ENCODE peak calls at places on chromosome 15, in four cellular contexts. F is GM10248, B is NB4, H is lower leg skin. S is an unnamed sample.
A peak's percentile ranks its signal among the peaks of the same experiment; 100 is the strongest.

GRCh38 chr15:45831787-45832186 is 197.0 kb downstream of the SQOR start:
- DNase-seq in F (no peak), B (no peak), H (no peak), S (no peak)

GRCh38 chr15:79496838-79497237 is 64.7 kb downstream of the MINAR1 start:
- DNase-seq in F (no peak), B (no peak), H (no peak), S (no peak)

GRCh38 chr15:68734886-68735285 is 85.8 kb downstream of the ANP32A start:
- DNase-seq in F (no peak), B (no peak), H (no peak), S (no peak)

GRCh38 chr15:90959894-90960293 is 5.2 kb downstream of the RCCD1 start:
- DNase-seq in F (no peak), B (no peak), H (no peak), S (no peak)

GRCh38 chr15:56760186-56760585 is 26.9 kb upstream of the ZNF280D start:
- DNase-seq in F (no peak), B (no peak), H (no peak), S (no peak)

GRCh38 chr15:69795601-69796000 is 302.1 kb downstream of the TLE3 start:
- DNase-seq in F (no peak), B (no peak), H (no peak), S (peak; percentile 64)

GRCh38 chr15:83289160-83289559 is 4.7 kb upstream of the BNC1 start:
- DNase-seq in F (no peak), B (no peak), H (no peak), S (no peak)

GRCh38 chr15:39434751-39435238 is 146.1 kb upstream of the THBS1 start:
- DNase-seq in F (no peak), B (no peak), H (no peak), S (no peak)

GRCh38 chr15:63945838-63946298 is 100.4 kb downstream of the DAPK2 start:
- DNase-seq in F (no peak), B (no peak), H (peak; percentile 46), S (peak; percentile 84)

GRCh38 chr15:98715401-98715800 is 67.1 kb downstream of the IGF1R start:
- DNase-seq in F (no peak), B (no peak), H (no peak), S (no peak)

GRCh38 chr15:53530762-53531161 is 228.7 kb downstream of the WDR72 start:
- DNase-seq in F (no peak), B (no peak), H (no peak), S (no peak)

GRCh38 chr15:58583171-58583908 is 151.5 kb downstream of the LIPC start:
- DNase-seq in F (no peak), B (no peak), H (no peak), S (no peak)

GRCh38 chr15:34085746-34086145 is 15.9 kb downstream of the EMC7 start:
- DNase-seq in F (no peak), B (no peak), H (no peak), S (no peak)

GRCh38 chr15:60423540-60423939 is 25.8 kb upstream of the ANXA2 start:
- DNase-seq in F (no peak), B (no peak), H (no peak), S (no peak)

GRCh38 chr15:29134239-29134638 is 135.4 kb downstream of the NSMCE3 start:
- DNase-seq in F (no peak), B (no peak), H (no peak), S (no peak)

GRCh38 chr15:40500584-40501330 is 30.0 kb downstream of the CHST14 start:
- DNase-seq in F (no peak), B (no peak), H (no peak), S (no peak)

GRCh38 chr15:89732451-89733172 is 18.4 kb downstream of the MESP1 start:
- DNase-seq in F (no peak), B (no peak), H (no peak), S (no peak)

GRCh38 chr15:75723847-75724660 is 11.4 kb upstream of the CSPG4 start:
- DNase-seq in F (peak; percentile 89), B (peak; percentile 42), H (peak; percentile 91), S (peak; percentile 95)

GRCh38 chr15:91578511-91578910 is 275.0 kb upstream of the SLCO3A1 start:
- DNase-seq in F (no peak), B (no peak), H (no peak), S (no peak)

DNA sequence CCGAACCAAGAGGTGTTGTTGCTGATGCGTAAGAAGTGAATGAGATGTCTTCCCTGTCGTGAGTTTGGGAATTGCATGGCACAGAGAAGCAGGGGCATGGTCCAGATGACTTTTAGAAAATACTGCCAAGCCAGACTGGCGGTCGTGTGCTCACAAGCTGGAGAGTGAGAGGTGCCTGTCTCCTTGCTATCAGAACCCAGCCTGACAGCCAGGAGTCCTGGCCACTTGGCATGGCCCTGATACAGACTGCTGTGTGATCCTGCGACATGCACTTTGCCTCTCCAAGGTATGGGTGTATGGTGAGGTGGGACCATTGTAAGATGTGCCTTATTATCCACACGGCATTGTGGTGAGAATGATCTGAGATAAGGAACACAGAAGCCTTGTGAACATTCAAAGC is 93.0 kb downstream of the SMAD3 start:
- DNase-seq in F (no peak), B (no peak), H (no peak), S (no peak)
- TF ChIP-seq CTCF in F (no peak), B (no peak), H (no peak), S (no peak)

GRCh38 chr15:49046113-49046883 is at the start of gene SECISBP2L:
- DNase-seq in F (peak; percentile 94), B (peak; percentile 96), H (peak; percentile 94), S (peak; percentile 96)
- TF ChIP-seq CTCF in F (peak; percentile 74), B (peak; percentile 38), H (peak; percentile 11), S (peak; percentile 28)

GRCh38 chr15:61697796-61698195 is 362.5 kb downstream of the VPS13C start:
- DNase-seq in F (no peak), B (no peak), H (no peak), S (no peak)

GRCh38 chr15:61701455-61701854 is 358.8 kb downstream of the VPS13C start:
- DNase-seq in F (no peak), B (no peak), H (no peak), S (no peak)

GRCh38 chr15:61700803-61701202 is 359.4 kb downstream of the VPS13C start:
- DNase-seq in F (no peak), B (no peak), H (no peak), S (no peak)

DNA sequence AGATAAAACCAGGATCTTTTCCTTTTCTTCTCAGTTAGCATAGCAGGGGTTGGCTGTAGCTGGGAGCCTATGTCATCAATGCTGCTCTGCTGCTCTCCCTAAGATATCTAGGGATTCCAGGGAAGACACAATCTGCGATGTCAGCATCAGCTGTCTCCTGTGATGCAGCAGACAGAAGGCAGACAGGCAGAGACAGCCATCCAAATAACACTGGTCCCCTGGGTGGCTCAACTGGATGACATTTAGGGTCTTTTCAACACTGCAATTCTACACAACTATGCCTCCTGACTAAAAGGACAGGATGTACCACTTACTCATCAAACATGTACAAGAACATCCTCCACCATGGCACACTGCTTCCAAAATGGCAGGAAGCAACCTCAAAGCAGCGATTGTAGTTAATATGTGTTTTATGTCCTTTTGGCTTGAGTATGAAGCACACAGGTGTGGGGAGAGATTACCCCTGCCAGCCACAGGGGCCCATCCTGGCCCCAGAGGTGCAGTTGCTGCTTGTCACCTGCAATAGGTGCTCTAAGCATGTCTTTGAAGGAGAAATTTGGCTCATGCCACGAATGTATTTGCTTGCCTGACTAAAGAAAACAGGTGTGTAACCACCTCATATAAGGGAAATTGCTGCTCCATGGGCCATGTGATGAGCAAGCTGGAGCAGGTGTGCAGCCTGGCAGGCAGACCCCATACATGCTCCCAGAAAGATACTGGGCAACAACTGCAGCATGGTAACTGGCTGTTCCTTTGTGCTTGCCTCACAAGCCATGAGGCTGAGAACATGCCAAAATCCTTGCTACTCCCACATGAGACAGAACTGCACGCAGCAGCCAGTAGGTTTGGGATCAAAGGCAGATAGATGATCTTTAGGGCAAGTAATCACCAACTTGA is 357.8 kb downstream of the VPS13C start:
- DNase-seq in F (no peak), B (no peak), H (no peak), S (no peak)
- TF ChIP-seq CTCF in F (no peak), B (no peak), H (no peak), S (no peak)

DNA sequence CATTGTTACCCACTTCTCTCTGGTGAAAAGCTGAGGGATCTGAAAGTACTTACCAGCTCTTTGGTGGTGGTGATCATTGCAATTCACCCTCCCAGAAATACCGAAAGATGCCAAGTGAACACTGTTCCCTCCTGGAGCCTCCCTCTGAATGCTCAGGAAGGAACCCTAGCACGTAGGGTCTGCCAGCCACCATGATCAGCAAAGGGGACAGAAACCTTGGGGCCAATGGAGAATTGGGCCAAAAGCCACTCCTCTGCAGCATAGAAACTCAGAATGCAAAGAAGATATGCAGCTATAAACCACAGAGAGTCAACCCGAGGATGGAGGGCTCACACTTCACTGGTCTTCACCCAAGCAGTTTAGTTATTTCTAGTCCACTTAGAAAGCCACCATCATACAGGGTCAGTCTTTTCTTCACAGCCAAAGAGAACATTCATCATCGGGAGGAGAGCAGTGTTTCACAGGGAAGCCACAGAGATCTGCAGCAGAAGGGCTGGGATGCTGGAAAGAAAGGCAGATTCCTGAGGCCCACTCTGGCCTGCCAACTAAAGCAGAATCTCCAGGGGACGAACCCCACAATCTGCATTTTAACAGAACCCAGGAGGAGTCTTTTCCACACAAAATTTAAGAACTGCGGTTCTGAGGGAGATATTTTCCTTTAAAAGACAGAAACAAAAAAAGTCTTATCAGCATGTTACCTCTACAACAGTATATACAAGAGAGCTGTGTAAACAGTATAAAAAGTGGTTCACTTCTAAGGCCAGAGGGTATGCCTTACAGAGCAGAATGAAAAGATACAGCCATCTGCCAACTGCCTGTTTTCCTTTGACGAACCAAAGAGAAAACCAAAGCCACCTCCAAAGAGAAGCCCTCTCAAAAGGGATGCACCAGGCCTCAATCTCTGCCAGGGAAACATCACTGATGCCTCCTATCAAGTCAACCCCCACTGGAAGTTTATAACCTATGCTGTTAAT is 11.3 kb downstream of the TBC1D2B start:
- DNase-seq in F (peak; percentile 71), B (no peak), H (no peak), S (no peak)
- TF ChIP-seq CTCF in F (no peak), B (no peak), H (no peak), S (no peak)

S was measured in osteocyte.